ENCODE peak calls at places on chromosomes 16 and 17, in six cellular contexts. Y is left ventricle myocardium inferior, T is A549, B is progenitor cell of endocrine pancreas, P is ovary, G is ascending aorta. L is an unnamed sample.

GRCh38 chr16:77063617-77064016 is 127.4 kb upstream of the MON1B start:
- DNase-seq in T (no peak), Y (no peak), P (no peak), G (no peak), B (no peak), L (no peak)

GRCh38 chr17:38894276-38894675 is 24.4 kb downstream of the LASP1 start:
- DNase-seq in B (no peak), Y (no peak), T (no peak), G (no peak), P (no peak), L (no peak)

GRCh38 chr17:35539659-35540026 is 2.2 kb upstream of the SLFN12L start:
- DNase-seq in T (no peak), P (no peak), B (no peak), G (no peak), Y (no peak), L (no peak)

GRCh38 chr17:74241434-74241833 is 28.1 kb downstream of the TTYH2 start:
- DNase-seq in T (no peak), P (no peak), Y (no peak), G (no peak), B (no peak), L (no peak)

GRCh38 chr16:58049697-58050185 is 24.2 kb downstream of the MMP15 start:
- DNase-seq in B (no peak), T (no peak), P (no peak), Y (no peak), G (no peak), L (no peak)

GRCh38 chr17:61076649-61077048 is 323.0 kb upstream of the TBX2 start:
- DNase-seq in Y (no peak), P (no peak), G (no peak), B (no peak), T (no peak), L (peak)

GRCh38 chr16:29699324-29700219 is 20.6 kb downstream of the QPRT start:
- DNase-seq in P (no peak), B (no peak), T (no peak), G (no peak), Y (no peak), L (no peak)

GRCh38 chr17:31575043-31575442 is 183.6 kb downstream of the RAB11FIP4 start:
- DNase-seq in Y (no peak), P (no peak), B (no peak), G (no peak), T (no peak), L (no peak)

GRCh38 chr16:9333515-9333914 is 242.1 kb downstream of the HAPSTR1 start:
- DNase-seq in P (no peak), B (no peak), Y (no peak), T (no peak), G (no peak), L (no peak)

GRCh38 chr16:69523571-69523970 is 42.2 kb upstream of the NFAT5 start:
- DNase-seq in G (no peak), T (no peak), B (no peak), P (no peak), Y (no peak), L (no peak)

GRCh38 chr16:69522041-69522578 is 43.7 kb upstream of the NFAT5 start:
- DNase-seq in Y (no peak), B (no peak), G (no peak), T (no peak), P (no peak), L (no peak)

GRCh38 chr16:69531988-69532387 is 33.8 kb upstream of the NFAT5 start:
- DNase-seq in B (no peak), P (no peak), G (no peak), Y (no peak), T (no peak), L (no peak)

GRCh38 chr16:69522732-69523404 is 42.9 kb upstream of the NFAT5 start:
- DNase-seq in T (peak), Y (no peak), G (no peak), P (no peak), B (no peak), L (no peak)

GRCh38 chr16:69526831-69527655 is 38.7 kb upstream of the NFAT5 start:
- DNase-seq in Y (no peak), T (no peak), P (no peak), B (no peak), G (no peak), L (no peak)
- TF ChIP-seq CTCF in Y (no peak), T (no peak), P (no peak), B (no peak), G (no peak), L (no peak)

GRCh38 chr17:17500999-17501605 is 4.9 kb upstream of the RASD1 start:
- DNase-seq in B (no peak), G (no peak), Y (no peak), P (no peak), T (no peak), L (no peak)
- TF ChIP-seq CTCF in B (peak), G (no peak), Y (no peak), P (no peak), T (no peak), L (no peak)

GRCh38 chr16:66382171-66382965 is 15.9 kb downstream of the CDH5 start:
- DNase-seq in T (peak), Y (no peak), G (no peak), B (no peak), P (no peak), L (no peak)
- TF ChIP-seq CTCF in T (no peak), Y (no peak), G (no peak), B (no peak), P (no peak), L (no peak)

DNA sequence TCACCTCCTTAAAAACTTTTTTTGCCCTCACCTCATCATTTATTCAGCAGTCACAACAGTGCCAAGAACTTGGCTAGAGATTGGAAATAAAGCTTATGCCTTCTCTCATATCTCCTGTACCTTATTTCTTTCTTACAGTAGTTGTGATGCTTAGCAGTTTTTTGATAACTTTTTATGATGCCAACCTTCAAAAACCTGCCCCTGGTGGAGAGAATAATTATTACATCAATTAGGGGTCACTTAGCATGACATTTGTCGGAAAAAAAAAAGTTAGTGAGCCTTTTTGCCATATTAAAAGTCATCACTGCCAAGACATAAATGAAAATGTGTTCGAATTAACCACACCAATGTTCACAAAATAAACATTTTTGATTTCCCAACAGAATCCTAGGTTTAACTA is 296.6 kb downstream of the WWOX start:
- DNase-seq in T (peak), G (no peak), P (no peak), B (no peak), Y (no peak), L (no peak)
- TF ChIP-seq CTCF in T (no peak), G (no peak), P (no peak), B (peak), Y (peak), L (no peak)